ENCODE peak calls at places on chromosome 11, in eight cellular contexts. G, D, U, Q, Y, M, L and I are unnamed samples.

GRCh38 chr11:67120881-67121710 is 2.0 kb downstream of the KDM2A start:
- DNase-seq in L (no peak), Q (no peak), G (peak), M (no peak), D (no peak), Y (no peak), U (no peak), I (no peak)

GRCh38 chr11:47886096-47886495 is 37.9 kb upstream of the NUP160 start:
- DNase-seq in L (peak), Y (peak), Q (no peak), U (no peak), M (no peak), G (no peak), D (no peak), I (no peak)

GRCh38 chr11:80293293-80293692 is 852.5 kb upstream of the TENM4 start:
- DNase-seq in U (no peak), Q (no peak), M (no peak), D (no peak), G (no peak), L (no peak), Y (no peak), I (no peak)

GRCh38 chr11:84241374-84242131 is 955.4 kb upstream of the CCDC90B start:
- DNase-seq in U (no peak), Q (no peak), G (no peak), L (no peak), M (no peak), D (no peak), Y (no peak), I (no peak)

GRCh38 chr11:62933285-62933684 is 12.1 kb upstream of the CHRM1 start:
- DNase-seq in Y (no peak), M (no peak), L (no peak), G (no peak), U (no peak), Q (no peak), D (no peak), I (peak)

GRCh38 chr11:44634401-44635281 is 69.2 kb downstream of the CD82 start:
- DNase-seq in M (peak), U (no peak), Q (peak), G (peak), L (peak), Y (no peak), D (peak), I (peak)

GRCh38 chr11:113553235-113553634 is 78.0 kb upstream of the DRD2 start:
- DNase-seq in U (no peak), L (no peak), Y (peak), G (no peak), M (no peak), D (no peak), Q (peak), I (no peak)

GRCh38 chr11:101407324-101407723 is 176.5 kb downstream of the TRPC6 start:
- DNase-seq in G (no peak), Y (no peak), U (no peak), M (no peak), D (no peak), Q (no peak), L (no peak), I (no peak)

GRCh38 chr11:134818531-134818930 is 406.5 kb upstream of the B3GAT1 start:
- DNase-seq in Y (no peak), G (no peak), M (no peak), D (no peak), U (no peak), Q (no peak), L (no peak), I (no peak)

GRCh38 chr11:84720706-84721402 is 906.3 kb downstream of the DLG2 start:
- DNase-seq in U (peak), Y (no peak), M (no peak), G (no peak), D (peak), L (peak), Q (peak), I (peak)

GRCh38 chr11:12528487-12528886 is 145.7 kb upstream of the TEAD1 start:
- DNase-seq in M (no peak), D (no peak), U (no peak), L (no peak), Q (no peak), Y (no peak), G (no peak), I (no peak)

GRCh38 chr11:118889796-118890195 is 6.1 kb downstream of the CXCR5 start:
- DNase-seq in L (no peak), U (no peak), M (peak), D (no peak), G (no peak), Q (no peak), Y (no peak), I (no peak)

GRCh38 chr11:2591805-2592204 is 108.0 kb downstream of the KCNQ1OT1 start:
- DNase-seq in D (peak), G (peak), U (no peak), Y (no peak), M (no peak), L (no peak), Q (no peak), I (peak)

GRCh38 chr11:126265801-126266200 is 2.9 kb downstream of the SRPRA start:
- DNase-seq in Q (no peak), M (no peak), G (no peak), D (no peak), U (no peak), L (no peak), Y (no peak), I (no peak)

GRCh38 chr11:112606656-112607055 is 346.0 kb upstream of the PLET1 start:
- DNase-seq in Q (no peak), G (no peak), L (no peak), U (no peak), M (no peak), Y (no peak), D (no peak), I (no peak)

GRCh38 chr11:67357831-67358555 is 4.6 kb upstream of the POLD4 start:
- DNase-seq in Y (no peak), U (no peak), M (no peak), L (no peak), Q (no peak), G (peak), D (peak), I (no peak)

GRCh38 chr11:100674212-100674611 is 12.9 kb upstream of the ARHGAP42 start:
- DNase-seq in G (no peak), Y (no peak), D (no peak), U (no peak), Q (no peak), M (no peak), L (no peak), I (no peak)

GRCh38 chr11:57647960-57648776 is 1.5 kb downstream of the YPEL4 start:
- DNase-seq in U (no peak), Y (no peak), L (no peak), M (no peak), G (no peak), D (no peak), Q (no peak), I (no peak)

GRCh38 chr11:77123591-77123990 is 4.5 kb upstream of the MYO7A start:
- DNase-seq in Y (no peak), D (no peak), Q (no peak), L (no peak), U (no peak), M (no peak), G (no peak), I (no peak)

GRCh38 chr11:120594746-120595145 is 83.2 kb downstream of the GRIK4 start:
- DNase-seq in L (peak), U (no peak), Q (no peak), G (no peak), D (no peak), M (no peak), Y (no peak), I (peak)

GRCh38 chr11:57515332-57516060 is at the start of gene SLC43A1:
- DNase-seq in Q (peak), G (peak), M (no peak), D (peak), Y (no peak), U (peak), L (peak), I (peak)

GRCh38 chr11:1608363-1608762 is at the start of gene KRTAP5-3:
- DNase-seq in M (no peak), D (no peak), Y (no peak), L (peak), U (no peak), G (no peak), Q (no peak), I (no peak)

GRCh38 chr11:122100222-122101080 is 15.6 kb downstream of the BLID start:
- DNase-seq in M (peak), U (peak), Y (no peak), D (peak), Q (peak), L (no peak), G (no peak), I (no peak)

GRCh38 chr11:97893612-97894011 is 1127.1 kb upstream of the CNTN5 start:
- DNase-seq in L (no peak), U (no peak), Q (no peak), M (no peak), D (no peak), G (no peak), Y (no peak), I (no peak)

GRCh38 chr11:126989942-126990715 is 10.4 kb downstream of the KIRREL3 start:
- DNase-seq in Y (no peak), Q (peak), G (peak), U (peak), D (peak), L (peak), M (no peak), I (peak)

DNA sequence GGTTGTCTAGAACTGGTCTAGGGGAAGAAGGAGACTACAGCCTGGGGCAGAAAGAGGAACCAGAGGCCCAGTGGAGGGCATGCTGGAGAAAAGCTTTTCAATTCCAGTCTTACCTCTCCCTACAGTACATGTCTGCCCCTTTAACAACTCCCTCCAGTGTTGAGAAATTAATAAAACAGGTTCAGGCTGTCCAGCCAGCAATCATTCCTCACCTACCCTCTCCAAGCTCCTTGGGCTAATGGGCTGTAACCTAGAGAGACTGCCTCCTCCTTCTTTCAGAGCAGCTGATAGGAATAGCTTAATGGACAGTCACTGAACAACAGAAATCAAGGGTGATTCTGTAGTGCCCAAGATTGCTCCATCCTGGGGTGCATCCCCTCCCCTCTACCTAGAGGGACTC is 8.8 kb downstream of the SLC35F2 start:
- DNase-seq in M (no peak), Q (no peak), L (no peak), G (no peak), Y (no peak), D (no peak), U (no peak), I (no peak)
- TF ChIP-seq CTCF in M (no peak), Q (no peak), L (no peak), G (no peak), Y (no peak), D (no peak), U (no peak), I (no peak)

DNA sequence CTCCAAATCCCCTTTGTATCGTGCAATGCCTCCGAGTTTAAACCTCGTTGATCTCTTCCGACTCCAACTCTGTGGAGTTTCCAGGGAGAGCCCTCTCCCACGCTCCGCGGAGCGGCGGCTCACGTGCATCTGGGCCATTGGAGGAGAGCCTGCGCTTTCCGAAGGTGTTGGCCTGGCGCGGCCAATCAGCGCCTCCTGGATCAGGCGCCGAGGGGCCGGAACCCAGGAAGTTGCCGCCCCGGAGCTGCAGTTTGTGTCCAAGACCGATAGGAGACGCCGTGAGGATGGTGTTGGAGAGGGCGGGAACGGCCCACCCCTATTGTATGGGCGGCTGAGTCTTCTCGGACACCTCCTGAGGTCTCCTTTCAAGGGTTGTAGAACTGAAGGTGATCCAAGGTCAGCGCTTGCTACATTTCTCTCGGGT is 1.6 kb downstream of the ADAMTS15 start:
- DNase-seq in D (peak), U (peak), G (no peak), Q (peak), M (peak), L (no peak), Y (no peak), I (no peak)
- TF ChIP-seq CTCF in D (peak), U (peak), G (no peak), Q (peak), M (peak), L (no peak), Y (peak), I (peak)

GRCh38 chr11:111384494-111384893 is 5.4 kb upstream of the POU2AF1 start:
- DNase-seq in U (no peak), G (no peak), Q (no peak), Y (no peak), L (no peak), M (no peak), D (no peak), I (no peak)
- TF ChIP-seq CTCF in U (no peak), G (no peak), Q (no peak), Y (no peak), L (no peak), M (no peak), D (no peak), I (no peak)

GRCh38 chr11:87463486-87464102 is 425.9 kb downstream of the TMEM135 start:
- DNase-seq in D (no peak), G (no peak), Y (no peak), Q (peak), U (no peak), L (no peak), M (no peak), I (no peak)
- TF ChIP-seq CTCF in D (no peak), G (peak), Y (peak), Q (peak), U (peak), L (no peak), M (no peak), I (peak)

DNA sequence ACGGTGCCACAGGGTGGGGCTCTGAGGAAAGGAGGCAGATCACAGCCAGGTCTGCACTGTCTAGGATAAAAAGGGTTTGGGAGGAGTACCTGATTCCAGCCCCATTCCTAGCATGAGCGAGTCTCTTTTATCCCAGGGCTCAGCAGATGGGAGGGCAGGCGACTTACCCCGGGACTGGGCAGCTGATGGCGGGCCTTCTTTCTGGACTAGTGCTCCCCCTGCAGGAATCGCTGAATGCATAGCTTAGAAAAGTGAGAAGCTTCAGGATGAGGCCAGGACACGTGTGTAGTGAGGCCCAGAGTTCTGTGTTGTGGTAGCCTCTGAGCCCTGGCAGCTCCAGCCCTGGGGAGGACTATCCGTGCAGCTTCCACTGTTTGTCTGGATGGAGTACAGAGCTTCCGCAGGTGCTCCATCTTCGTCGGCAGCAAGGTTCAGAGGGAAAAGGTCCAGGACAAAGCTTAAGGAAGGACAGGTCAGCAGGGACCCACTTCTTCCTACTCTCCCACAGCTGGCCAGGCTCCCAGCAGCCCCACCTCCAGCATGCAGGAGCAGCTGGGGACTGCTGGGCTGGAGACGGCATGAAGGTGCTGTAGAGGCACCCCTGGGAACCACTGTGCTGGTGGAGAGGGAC is 30.4 kb downstream of the COMMD9 start:
- DNase-seq in Y (peak), U (peak), M (no peak), D (peak), L (no peak), Q (peak), G (peak), I (no peak)
- TF ChIP-seq CTCF in Y (peak), U (peak), M (peak), D (no peak), L (peak), Q (peak), G (peak), I (peak)

DNA sequence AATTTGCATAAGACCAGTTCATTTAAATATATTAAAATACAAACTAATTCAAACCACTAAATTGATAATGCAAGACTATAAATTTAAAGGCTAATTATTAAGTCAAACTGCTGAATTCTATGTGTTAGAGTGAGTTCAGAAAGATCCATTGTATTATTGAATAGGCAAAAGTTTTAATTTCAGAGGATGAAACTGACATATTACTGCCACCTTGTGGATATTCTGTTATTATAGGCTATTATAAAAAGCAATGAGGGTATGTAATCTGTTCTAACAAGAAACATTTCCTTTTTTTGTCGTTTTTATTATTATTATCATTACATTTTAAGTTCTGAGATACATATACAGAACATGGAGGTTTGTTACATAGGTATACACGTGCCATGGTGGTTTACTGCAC is 20.9 kb upstream of the NAALAD2 start:
- DNase-seq in M (no peak), G (no peak), Q (no peak), Y (no peak), L (no peak), U (no peak), D (no peak), I (no peak)
- TF ChIP-seq CTCF in M (no peak), G (peak), Q (no peak), Y (no peak), L (no peak), U (peak), D (no peak), I (peak)

GRCh38 chr11:130070109-130070828 is 575 bp downstream of the APLP2 start:
- DNase-seq in L (peak), Y (no peak), G (peak), U (peak), D (peak), Q (peak), M (no peak), I (no peak)
- TF ChIP-seq CTCF in L (no peak), Y (no peak), G (peak), U (no peak), D (no peak), Q (no peak), M (peak), I (peak)

DNA sequence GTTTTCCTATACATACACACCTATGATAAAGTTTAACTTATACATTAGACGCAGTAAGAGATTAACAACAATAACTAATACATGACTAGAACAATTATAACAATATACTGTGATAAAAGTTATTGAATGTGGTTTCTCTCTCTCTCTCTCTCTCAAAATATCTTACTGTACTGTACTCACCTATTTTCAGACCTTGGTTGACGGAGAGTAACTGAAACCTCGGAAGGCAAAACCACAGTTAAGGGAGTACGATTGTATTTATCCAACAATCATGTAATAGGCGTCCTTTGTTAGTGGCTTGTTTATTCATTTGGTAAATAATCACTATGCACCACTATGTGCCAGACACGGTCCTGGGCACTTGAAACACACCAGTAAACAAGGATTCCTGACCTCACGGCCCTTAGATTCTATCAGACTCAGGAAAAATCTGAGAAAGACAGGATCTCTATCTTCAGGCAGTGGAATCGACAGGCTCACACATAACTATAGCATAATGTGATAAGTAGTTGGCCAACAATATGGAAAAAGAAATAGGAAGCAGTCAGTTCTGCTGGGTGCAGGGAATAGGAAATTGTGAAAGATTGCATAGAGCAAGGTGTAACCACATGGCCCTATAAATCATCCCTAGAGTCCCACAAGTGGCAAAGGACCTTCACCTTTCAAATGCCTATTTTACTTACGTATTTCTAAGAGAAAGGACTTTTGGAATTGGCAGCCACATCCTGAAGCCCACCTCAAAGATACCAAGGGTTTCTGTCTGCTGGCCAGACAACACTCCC is 12.0 kb downstream of the ETS1 start:
- DNase-seq in U (no peak), L (no peak), Q (no peak), G (no peak), Y (no peak), D (no peak), M (no peak), I (no peak)
- TF ChIP-seq CTCF in U (no peak), L (no peak), Q (no peak), G (no peak), Y (no peak), D (no peak), M (no peak), I (no peak)

DNA sequence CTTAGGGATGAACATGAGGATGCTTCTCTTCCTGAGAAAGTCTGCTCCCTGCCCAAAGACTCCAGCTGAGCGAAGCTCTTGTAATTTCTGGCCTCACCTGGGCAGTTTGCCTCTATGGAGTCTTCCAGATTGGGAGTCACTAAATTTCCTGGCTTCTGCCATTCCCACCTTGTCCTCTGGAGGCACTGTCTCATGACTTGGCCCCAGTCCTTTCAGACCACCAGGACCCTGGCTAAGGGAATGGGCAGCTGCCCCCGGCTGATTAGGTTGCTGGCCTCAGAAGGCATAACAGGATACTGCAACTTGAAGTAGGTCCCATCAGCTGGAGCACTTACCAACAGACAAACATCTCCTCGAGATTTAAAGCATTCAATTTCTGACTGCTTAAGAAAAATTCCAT is 128.1 kb upstream of the SPON1 start:
- DNase-seq in Y (no peak), L (no peak), D (no peak), M (no peak), G (peak), U (peak), Q (peak), I (no peak)
- TF ChIP-seq CTCF in Y (peak), L (no peak), D (no peak), M (no peak), G (peak), U (peak), Q (peak), I (peak)